ENCODE peak calls at places on chromosomes 16 and 17, in seven cellular contexts. One of them, this sample, is unnamed.

GRCh38 chr17:5837055-5837491 is 233.1 kb upstream of the WSCD1 start:
- DNase-seq in HCT116: peak
- DNase-seq in MM.1S: no peak
- DNase-seq in SK-N-MC: no peak
- DNase-seq in neural progenitor cell: no peak
- DNase-seq in mammary epithelial cell: peak
- DNase-seq in fibroblast of lung: no peak
- DNase-seq in this sample: peak

GRCh38 chr16:55073830-55074229 is 143.2 kb downstream of the IRX5 start:
- DNase-seq in SK-N-MC: no peak
- DNase-seq in HCT116: no peak
- DNase-seq in MM.1S: no peak
- DNase-seq in neural progenitor cell: no peak
- DNase-seq in fibroblast of lung: no peak
- DNase-seq in mammary epithelial cell: no peak
- DNase-seq in this sample: no peak

GRCh38 chr17:60391419-60392041 is 403 bp downstream of the USP32 start:
- DNase-seq in neural progenitor cell: peak
- DNase-seq in mammary epithelial cell: no peak
- DNase-seq in fibroblast of lung: peak
- DNase-seq in HCT116: no peak
- DNase-seq in MM.1S: no peak
- DNase-seq in SK-N-MC: no peak
- DNase-seq in this sample: no peak

GRCh38 chr16:81533175-81533507 is 88.5 kb downstream of the CMIP start:
- DNase-seq in fibroblast of lung: no peak
- DNase-seq in HCT116: no peak
- DNase-seq in mammary epithelial cell: no peak
- DNase-seq in neural progenitor cell: no peak
- DNase-seq in MM.1S: no peak
- DNase-seq in SK-N-MC: no peak
- DNase-seq in this sample: no peak

GRCh38 chr17:917391-917811 is 62.2 kb downstream of the NXN start:
- DNase-seq in neural progenitor cell: no peak
- DNase-seq in HCT116: no peak
- DNase-seq in mammary epithelial cell: no peak
- DNase-seq in fibroblast of lung: no peak
- DNase-seq in SK-N-MC: no peak
- DNase-seq in MM.1S: no peak
- DNase-seq in this sample: peak

GRCh38 chr17:76370261-76370993 is 14.0 kb upstream of the SPHK1 start:
- DNase-seq in mammary epithelial cell: peak
- DNase-seq in MM.1S: no peak
- DNase-seq in SK-N-MC: no peak
- DNase-seq in neural progenitor cell: no peak
- DNase-seq in HCT116: no peak
- DNase-seq in fibroblast of lung: peak
- DNase-seq in this sample: peak

GRCh38 chr17:17078832-17079231 is 36.6 kb downstream of the MPRIP start:
- DNase-seq in MM.1S: no peak
- DNase-seq in mammary epithelial cell: no peak
- DNase-seq in neural progenitor cell: no peak
- DNase-seq in fibroblast of lung: no peak
- DNase-seq in HCT116: no peak
- DNase-seq in SK-N-MC: no peak
- DNase-seq in this sample: no peak

GRCh38 chr17:79065105-79065670 is 9.4 kb upstream of the ENGASE start:
- DNase-seq in mammary epithelial cell: no peak
- DNase-seq in SK-N-MC: no peak
- DNase-seq in MM.1S: no peak
- DNase-seq in HCT116: peak
- DNase-seq in fibroblast of lung: peak
- DNase-seq in neural progenitor cell: peak
- DNase-seq in this sample: peak

GRCh38 chr16:996672-997071 is 15.1 kb downstream of the SOX8 start:
- DNase-seq in HCT116: no peak
- DNase-seq in fibroblast of lung: no peak
- DNase-seq in SK-N-MC: no peak
- DNase-seq in neural progenitor cell: no peak
- DNase-seq in MM.1S: no peak
- DNase-seq in mammary epithelial cell: no peak
- DNase-seq in this sample: no peak

GRCh38 chr17:382644-383533 is 30.3 kb upstream of the RPH3AL start:
- DNase-seq in fibroblast of lung: peak
- DNase-seq in HCT116: no peak
- DNase-seq in neural progenitor cell: peak
- DNase-seq in mammary epithelial cell: no peak
- DNase-seq in MM.1S: no peak
- DNase-seq in SK-N-MC: no peak
- DNase-seq in this sample: peak

GRCh38 chr16:78127130-78127529 is 27.7 kb downstream of the WWOX start:
- DNase-seq in mammary epithelial cell: no peak
- DNase-seq in SK-N-MC: no peak
- DNase-seq in fibroblast of lung: peak
- DNase-seq in neural progenitor cell: no peak
- DNase-seq in HCT116: no peak
- DNase-seq in MM.1S: no peak
- DNase-seq in this sample: peak

DNA sequence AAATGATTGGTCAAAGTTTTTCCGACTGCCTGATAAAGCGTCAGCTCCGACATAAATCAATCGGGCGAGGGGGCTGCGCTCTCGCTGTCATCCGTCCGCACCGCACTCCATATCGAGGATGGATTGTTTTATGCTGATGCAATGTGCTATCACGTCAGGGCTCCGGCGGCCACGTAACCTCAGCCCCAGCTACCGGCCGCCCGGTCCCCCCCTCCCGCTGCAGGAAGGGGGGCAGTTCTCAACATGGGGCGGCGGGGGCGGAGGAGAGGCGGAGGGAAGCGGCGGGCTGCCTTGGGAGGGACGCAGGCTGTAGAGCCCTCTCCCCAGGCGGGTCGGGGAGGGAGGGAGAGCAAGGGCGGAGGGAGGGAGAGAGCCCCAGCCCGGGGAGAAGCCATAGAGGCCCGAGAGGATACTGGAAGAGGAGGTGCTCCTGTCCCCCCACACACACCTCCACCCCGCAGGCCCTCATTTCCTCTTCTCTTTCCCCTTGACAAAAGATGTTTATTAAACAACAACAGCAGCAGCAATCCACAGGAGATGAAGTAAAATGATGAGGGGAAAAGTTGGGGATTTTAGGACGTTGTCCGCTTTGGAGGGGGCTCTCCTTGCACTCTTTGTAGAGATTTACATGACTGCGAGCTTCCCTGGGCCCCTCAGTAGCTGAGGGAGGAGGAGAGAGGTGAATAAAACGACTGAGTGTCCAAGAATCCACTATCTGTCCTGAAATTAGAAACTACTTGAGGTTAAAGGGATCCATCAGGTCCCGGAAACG is 498 bp upstream of the HOXB9 start:
- DNase-seq in neural progenitor cell: peak
- DNase-seq in SK-N-MC: no peak
- DNase-seq in MM.1S: no peak
- DNase-seq in HCT116: peak
- DNase-seq in fibroblast of lung: no peak
- DNase-seq in mammary epithelial cell: no peak
- DNase-seq in this sample: peak
- TF ChIP-seq EZH2 in neural progenitor cell: peak
- TF ChIP-seq EZH2 in SK-N-MC: no peak
- TF ChIP-seq EZH2 in MM.1S: no peak
- TF ChIP-seq EZH2 in HCT116: no peak
- TF ChIP-seq EZH2 in fibroblast of lung: peak
- TF ChIP-seq EZH2 in mammary epithelial cell: peak
- TF ChIP-seq EZH2 in this sample: no peak

GRCh38 chr17:28948342-28948741 is 3.0 kb downstream of the PHF12 start:
- DNase-seq in neural progenitor cell: no peak
- DNase-seq in MM.1S: no peak
- DNase-seq in mammary epithelial cell: peak
- DNase-seq in HCT116: no peak
- DNase-seq in fibroblast of lung: no peak
- DNase-seq in SK-N-MC: no peak
- DNase-seq in this sample: no peak

GRCh38 chr17:28944862-28945741 is 6.2 kb downstream of the PHF12 start:
- DNase-seq in MM.1S: no peak
- DNase-seq in mammary epithelial cell: peak
- DNase-seq in SK-N-MC: no peak
- DNase-seq in neural progenitor cell: no peak
- DNase-seq in fibroblast of lung: no peak
- DNase-seq in HCT116: no peak
- DNase-seq in this sample: peak

GRCh38 chr17:28947639-28948038 is 3.7 kb downstream of the PHF12 start:
- DNase-seq in HCT116: no peak
- DNase-seq in SK-N-MC: no peak
- DNase-seq in neural progenitor cell: no peak
- DNase-seq in MM.1S: no peak
- DNase-seq in mammary epithelial cell: no peak
- DNase-seq in fibroblast of lung: no peak
- DNase-seq in this sample: no peak

GRCh38 chr17:28944343-28944742 is 7.0 kb downstream of the PHF12 start:
- DNase-seq in mammary epithelial cell: no peak
- DNase-seq in fibroblast of lung: no peak
- DNase-seq in MM.1S: no peak
- DNase-seq in SK-N-MC: no peak
- DNase-seq in HCT116: no peak
- DNase-seq in neural progenitor cell: no peak
- DNase-seq in this sample: no peak

GRCh38 chr17:28946239-28946638 is 5.1 kb downstream of the PHF12 start:
- DNase-seq in MM.1S: no peak
- DNase-seq in fibroblast of lung: no peak
- DNase-seq in neural progenitor cell: no peak
- DNase-seq in HCT116: no peak
- DNase-seq in mammary epithelial cell: peak
- DNase-seq in SK-N-MC: no peak
- DNase-seq in this sample: peak
- H3K4me3 ChIP-seq in MM.1S: no peak
- H3K4me3 ChIP-seq in fibroblast of lung: no peak
- H3K4me3 ChIP-seq in neural progenitor cell: no peak
- H3K4me3 ChIP-seq in HCT116: no peak
- H3K4me3 ChIP-seq in mammary epithelial cell: no peak
- H3K4me3 ChIP-seq in SK-N-MC: peak
- H3K4me3 ChIP-seq in this sample: peak

DNA sequence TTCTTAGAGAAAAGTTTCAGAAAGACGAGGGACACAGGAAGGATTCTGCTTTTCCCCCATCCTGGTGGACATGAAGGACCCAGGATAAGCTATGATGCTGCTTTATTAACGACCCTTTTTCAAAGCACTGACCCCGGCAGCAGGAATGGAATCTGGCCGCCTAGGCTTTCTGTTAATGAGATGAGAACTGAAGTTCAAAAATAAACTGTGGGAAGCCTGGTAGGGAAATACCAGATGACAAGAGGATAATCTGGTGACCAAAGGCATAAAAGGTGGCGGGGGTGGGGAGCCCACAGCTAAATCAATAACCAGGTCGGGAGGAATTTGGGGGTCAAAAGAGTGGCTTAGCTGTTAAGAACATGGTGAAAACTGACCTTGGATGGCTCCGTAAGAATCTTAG is 171.0 kb downstream of the XYLT1 start:
- DNase-seq in mammary epithelial cell: no peak
- DNase-seq in SK-N-MC: no peak
- DNase-seq in fibroblast of lung: no peak
- DNase-seq in HCT116: no peak
- DNase-seq in neural progenitor cell: no peak
- DNase-seq in MM.1S: no peak
- DNase-seq in this sample: no peak
- H3K9ac ChIP-seq in mammary epithelial cell: no peak
- H3K9ac ChIP-seq in SK-N-MC: no peak
- H3K9ac ChIP-seq in fibroblast of lung: no peak
- H3K9ac ChIP-seq in HCT116: no peak
- H3K9ac ChIP-seq in neural progenitor cell: no peak
- H3K9ac ChIP-seq in MM.1S: no peak
- H3K9ac ChIP-seq in this sample: no peak

DNA sequence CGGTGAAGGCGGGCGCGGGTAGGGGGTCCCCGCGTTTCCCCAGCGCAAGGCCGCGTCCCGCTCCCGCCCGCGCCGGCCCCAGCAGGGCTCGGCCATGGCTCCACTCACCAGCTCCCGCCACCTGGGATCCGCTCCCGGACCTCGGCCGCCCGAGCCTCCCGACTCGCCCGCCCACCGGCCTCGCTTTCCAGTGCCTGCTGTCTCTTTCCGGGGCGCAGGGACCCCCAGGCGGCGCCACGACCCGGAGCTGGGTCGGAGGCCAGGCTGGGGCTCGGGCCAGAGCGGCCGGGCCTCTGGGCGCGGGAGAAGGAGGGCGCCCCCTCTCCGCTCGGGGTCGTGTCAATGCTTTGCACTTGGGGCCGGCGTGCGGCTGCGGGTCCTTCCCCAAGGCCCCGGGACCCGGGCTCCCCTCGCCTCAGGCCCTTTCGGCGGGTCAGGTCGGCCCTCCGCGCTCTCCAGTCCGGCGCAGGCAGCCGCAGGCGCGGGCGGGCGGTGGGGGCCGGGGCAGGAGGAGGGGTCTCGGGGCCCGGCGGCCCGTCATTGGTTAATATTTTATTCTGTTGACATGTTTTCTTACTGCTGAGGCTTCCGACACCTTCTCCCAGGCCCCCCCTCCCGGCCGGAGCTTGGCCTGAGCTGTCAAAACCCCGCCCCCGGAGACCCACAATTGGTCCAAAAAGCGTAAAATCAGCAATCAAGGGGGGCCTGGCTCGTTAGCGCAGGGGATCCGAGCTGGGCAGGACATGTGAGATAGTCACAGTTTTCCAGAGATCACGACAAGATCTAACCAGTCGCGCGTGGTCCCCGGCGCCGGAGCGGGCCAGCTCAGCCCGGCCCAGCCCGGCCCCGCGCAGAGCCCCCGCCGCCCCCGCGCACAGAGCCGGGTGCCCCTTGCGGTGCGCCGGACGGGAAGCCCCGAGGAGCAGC is at the start of gene TBX2:
- DNase-seq in SK-N-MC: no peak
- DNase-seq in mammary epithelial cell: peak
- DNase-seq in HCT116: no peak
- DNase-seq in MM.1S: peak
- DNase-seq in neural progenitor cell: peak
- DNase-seq in fibroblast of lung: peak
- DNase-seq in this sample: peak
- TF ChIP-seq EZH2 in SK-N-MC: no peak
- TF ChIP-seq EZH2 in mammary epithelial cell: peak
- TF ChIP-seq EZH2 in HCT116: no peak
- TF ChIP-seq EZH2 in MM.1S: no peak
- TF ChIP-seq EZH2 in neural progenitor cell: peak
- TF ChIP-seq EZH2 in fibroblast of lung: no peak
- TF ChIP-seq EZH2 in this sample: no peak

GRCh38 chr17:80929449-80929848 is 62.2 kb upstream of the CHMP6 start:
- DNase-seq in neural progenitor cell: no peak
- DNase-seq in MM.1S: no peak
- DNase-seq in mammary epithelial cell: no peak
- DNase-seq in SK-N-MC: no peak
- DNase-seq in HCT116: no peak
- DNase-seq in fibroblast of lung: no peak
- DNase-seq in this sample: no peak
- H3K4me3 ChIP-seq in neural progenitor cell: no peak
- H3K4me3 ChIP-seq in MM.1S: no peak
- H3K4me3 ChIP-seq in mammary epithelial cell: no peak
- H3K4me3 ChIP-seq in SK-N-MC: no peak
- H3K4me3 ChIP-seq in HCT116: no peak
- H3K4me3 ChIP-seq in fibroblast of lung: no peak
- H3K4me3 ChIP-seq in this sample: no peak

GRCh38 chr17:44826123-44826790 is 3.8 kb downstream of the GJC1 start:
- DNase-seq in HCT116: no peak
- DNase-seq in fibroblast of lung: no peak
- DNase-seq in SK-N-MC: no peak
- DNase-seq in MM.1S: no peak
- DNase-seq in neural progenitor cell: no peak
- DNase-seq in mammary epithelial cell: no peak
- DNase-seq in this sample: peak

GRCh38 chr17:44820631-44821196 is 9.4 kb downstream of the GJC1 start:
- DNase-seq in MM.1S: no peak
- DNase-seq in mammary epithelial cell: peak
- DNase-seq in neural progenitor cell: no peak
- DNase-seq in fibroblast of lung: peak
- DNase-seq in SK-N-MC: no peak
- DNase-seq in HCT116: peak
- DNase-seq in this sample: peak
- H3K9ac ChIP-seq in MM.1S: no peak
- H3K9ac ChIP-seq in mammary epithelial cell: peak
- H3K9ac ChIP-seq in neural progenitor cell: no peak
- H3K9ac ChIP-seq in fibroblast of lung: no peak
- H3K9ac ChIP-seq in SK-N-MC: no peak
- H3K9ac ChIP-seq in HCT116: peak
- H3K9ac ChIP-seq in this sample: peak